ENCODE peak calls at places on chromosomes 3 and 15, in ten cellular contexts. H, J, O, R, N, L, T, Z, F and A are unnamed samples.

GRCh38 chr3:190673157-190673556 is 159.3 kb downstream of the IL1RAP start:
- DNase-seq in N (no peak), O (peak; percentile 41), Z (no peak), F (no peak), R (no peak), J (no peak), T (no peak), H (no peak), L (no peak), A (no peak)

GRCh38 chr3:161508852-161509477 is 12.4 kb downstream of the OTOL1 start:
- DNase-seq in T (no peak), L (no peak), H (no peak), F (no peak), R (no peak), Z (peak; percentile 4), O (peak; percentile 20), N (no peak), J (peak; percentile 53), A (peak; percentile 3)

GRCh38 chr3:172314616-172315015 is 133.6 kb downstream of the GHSR start:
- DNase-seq in R (no peak), H (no peak), O (no peak), F (no peak), T (no peak), N (no peak), J (no peak), L (no peak), Z (no peak), A (no peak)

GRCh38 chr3:130759692-130760338 is 13.2 kb upstream of the PIK3R4 start:
- DNase-seq in N (peak; percentile 60), O (peak; percentile 53), R (peak; percentile 34), L (no peak), Z (peak; percentile 62), J (peak; percentile 87), F (no peak), H (peak; percentile 39), T (no peak), A (peak; percentile 29)

GRCh38 chr3:4504340-4505261 is 11.5 kb downstream of the ITPR1 start:
- DNase-seq in F (no peak), J (peak; percentile 59), Z (no peak), L (no peak), O (no peak), R (no peak), N (peak; percentile 70), H (no peak), T (peak; percentile 37), A (no peak)

GRCh38 chr3:72655758-72656157 is 192.5 kb downstream of the SHQ1 start:
- DNase-seq in R (no peak), N (no peak), L (no peak), H (no peak), J (no peak), F (no peak), Z (no peak), O (no peak), T (no peak), A (no peak)

GRCh38 chr15:28125673-28126651 is 26.8 kb upstream of the OCA2 start:
- DNase-seq in J (peak; percentile 64), H (peak; percentile 35), O (peak; percentile 53), R (peak; percentile 33), N (no peak), F (no peak), T (no peak), Z (peak; percentile 44), L (peak; percentile 31), A (peak; percentile 59)

GRCh38 chr15:77595231-77595630 is 37.5 kb downstream of the LINGO1 start:
- DNase-seq in N (no peak), H (no peak), F (no peak), R (no peak), O (no peak), J (no peak), L (no peak), T (no peak), Z (no peak), A (no peak)

GRCh38 chr15:81752149-81752942 is 293.5 kb downstream of the MEX3B start:
- DNase-seq in J (peak; percentile 13), H (peak; percentile 6), R (no peak), F (peak; percentile 1), T (no peak), N (peak; percentile 21), Z (no peak), L (peak; percentile 60), O (peak; percentile 13), A (no peak)

GRCh38 chr3:133868166-133868565 is 27.5 kb downstream of the RAB6B start:
- DNase-seq in L (peak; percentile 53), Z (no peak), H (no peak), J (no peak), O (no peak), F (no peak), T (no peak), R (no peak), N (no peak), A (no peak)

GRCh38 chr3:128567141-128567540 is 74.1 kb upstream of the GATA2 start:
- DNase-seq in L (no peak), O (no peak), N (no peak), H (no peak), Z (no peak), J (no peak), T (no peak), F (no peak), R (no peak), A (no peak)

GRCh38 chr15:66008920-66009572 is 139.8 kb downstream of the RAB11A start:
- DNase-seq in O (peak; percentile 26), T (no peak), R (peak; percentile 34), J (no peak), N (peak; percentile 80), Z (no peak), L (no peak), F (no peak), H (peak; percentile 21), A (no peak)

GRCh38 chr15:39361497-39361896 is 219.4 kb upstream of the THBS1 start:
- DNase-seq in L (no peak), J (no peak), R (no peak), H (no peak), F (no peak), T (no peak), Z (no peak), N (no peak), O (no peak), A (no peak)

GRCh38 chr3:138356666-138357409 is 8.5 kb downstream of the MRAS start:
- DNase-seq in N (no peak), J (no peak), L (no peak), R (no peak), O (no peak), T (no peak), Z (no peak), H (no peak), F (no peak), A (no peak)